ENCODE peak calls at places on chromosomes 12 and 14, in four cellular contexts. G, O, P and Y are unnamed samples.

GRCh38 chr14:51337520-51337919 is 97.5 kb downstream of the TMX1 start:
- DNase-seq in P (no peak), G (no peak), O (peak; percentile 66), Y (no peak)

GRCh38 chr12:120573560-120573959 is 7.6 kb downstream of the POP5 start:
- DNase-seq in G (no peak), P (no peak), O (no peak), Y (no peak)

GRCh38 chr12:111435661-111436201 is 30.0 kb downstream of the SH2B3 start:
- DNase-seq in P (no peak), O (no peak), G (no peak), Y (no peak)

GRCh38 chr12:68587448-68587873 is 23.2 kb upstream of the RAP1B start:
- DNase-seq in G (no peak), P (no peak), O (no peak), Y (no peak)

GRCh38 chr14:45810152-45810872 is 557.3 kb upstream of the MIS18BP1 start:
- DNase-seq in G (no peak), O (no peak), P (no peak), Y (no peak)

GRCh38 chr12:27331299-27331926 is 1.2 kb upstream of the BMAL2 start:
- DNase-seq in P (no peak), G (peak; percentile 35), O (no peak), Y (peak; percentile 81)

GRCh38 chr12:112408621-112409020 is 784 bp downstream of the RPL6 start:
- DNase-seq in P (no peak), G (peak; percentile 34), O (no peak), Y (no peak)

GRCh38 chr12:87082756-87083155 is 826.6 kb upstream of the MGAT4C start:
- DNase-seq in G (no peak), P (no peak), O (no peak), Y (no peak)

GRCh38 chr14:44910826-44911225 is 50.9 kb downstream of the KLHL28 start:
- DNase-seq in P (no peak), G (no peak), O (no peak), Y (no peak)

GRCh38 chr14:103879570-103880333 is 32.4 kb upstream of the PPP1R13B start:
- DNase-seq in G (peak; percentile 17), O (peak; percentile 66), P (no peak), Y (no peak)

GRCh38 chr14:20604291-20604690 is 13.1 kb upstream of the RNASE12 start:
- DNase-seq in O (no peak), G (no peak), P (no peak), Y (no peak)

GRCh38 chr12:109053382-109054123 is 1.2 kb downstream of the USP30 start:
- DNase-seq in G (peak; percentile 29), P (no peak), O (no peak), Y (no peak)

GRCh38 chr12:26680724-26681455 is 152.1 kb downstream of the ITPR2 start:
- DNase-seq in O (no peak), G (no peak), P (no peak), Y (no peak)

GRCh38 chr12:57616383-57617101 is 5.3 kb downstream of the ARHGEF25 start:
- DNase-seq in G (no peak), P (no peak), O (no peak), Y (no peak)

GRCh38 chr12:112677050-112677765 is 114.3 kb upstream of the RPH3A start:
- DNase-seq in O (no peak), G (no peak), P (no peak), Y (no peak)

GRCh38 chr12:50507930-50508329 is 3.1 kb downstream of the DIP2B start:
- DNase-seq in O (no peak), G (no peak), P (no peak), Y (no peak)

GRCh38 chr14:41570415-41571155 is 36.1 kb upstream of the LRFN5 start:
- DNase-seq in O (no peak), P (no peak), G (no peak), Y (no peak)

GRCh38 chr12:32366704-32367103 is 32.7 kb upstream of the FGD4 start:
- DNase-seq in P (no peak), O (no peak), G (no peak), Y (no peak)

GRCh38 chr12:12511895-12512674 is 50.6 kb downstream of the DUSP16 start:
- DNase-seq in O (no peak), P (no peak), G (no peak), Y (no peak)

GRCh38 chr12:54723653-54724256 is 75.6 kb upstream of the DCD start:
- DNase-seq in P (no peak), G (peak; percentile 22), O (no peak), Y (no peak)

GRCh38 chr14:30142216-30142615 is 214.6 kb upstream of the PRKD1 start:
- DNase-seq in G (no peak), P (no peak), O (no peak), Y (no peak)

GRCh38 chr12:79307340-79307739 is 383.4 kb downstream of the PAWR start:
- DNase-seq in G (no peak), P (no peak), O (no peak), Y (no peak)

GRCh38 chr12:89160716-89161123 is 191.6 kb downstream of the DUSP6 start:
- DNase-seq in P (peak; percentile 43), O (no peak), G (no peak), Y (no peak)

GRCh38 chr12:123995023-123995422 is 22.0 kb downstream of the ZNF664 start:
- DNase-seq in G (no peak), P (no peak), O (no peak), Y (no peak)

GRCh38 chr12:110270125-110270962 is 10.7 kb upstream of the ATP2A2 start:
- DNase-seq in P (peak; percentile 55), G (peak; percentile 81), O (no peak), Y (no peak)

GRCh38 chr14:100306256-100306505 is at the start of gene SLC25A29:
- DNase-seq in O (no peak), G (no peak), P (no peak), Y (no peak)

GRCh38 chr14:71321556-71322315 is 414.5 kb downstream of the PCNX1 start:
- DNase-seq in O (no peak), P (no peak), G (no peak), Y (no peak)
- TF ChIP-seq POLR2A in O (peak; percentile 1), P (no peak), G (no peak), Y (no peak)

GRCh38 chr12:48997719-48998496 is 1.3 kb downstream of the DDN start:
- DNase-seq in P (no peak), O (no peak), G (peak; percentile 79), Y (no peak)

GRCh38 chr12:48999371-49000131 is at the start of gene DDN:
- DNase-seq in G (peak; percentile 70), P (no peak), O (no peak), Y (no peak)

GRCh38 chr12:48996794-48997718 is 2.1 kb downstream of the DDN start:
- DNase-seq in P (peak; percentile 78), G (peak; percentile 85), O (peak; percentile 77), Y (no peak)

GRCh38 chr12:49000346-49000745 is 1.2 kb upstream of the DDN start:
- DNase-seq in P (no peak), G (no peak), O (no peak), Y (no peak)

GRCh38 chr12:48998497-48999353 is 450 bp downstream of the DDN start:
- DNase-seq in G (no peak), O (no peak), P (no peak), Y (no peak)
- TF ChIP-seq POLR2A in G (no peak), O (no peak), P (no peak), Y (no peak)

DNA sequence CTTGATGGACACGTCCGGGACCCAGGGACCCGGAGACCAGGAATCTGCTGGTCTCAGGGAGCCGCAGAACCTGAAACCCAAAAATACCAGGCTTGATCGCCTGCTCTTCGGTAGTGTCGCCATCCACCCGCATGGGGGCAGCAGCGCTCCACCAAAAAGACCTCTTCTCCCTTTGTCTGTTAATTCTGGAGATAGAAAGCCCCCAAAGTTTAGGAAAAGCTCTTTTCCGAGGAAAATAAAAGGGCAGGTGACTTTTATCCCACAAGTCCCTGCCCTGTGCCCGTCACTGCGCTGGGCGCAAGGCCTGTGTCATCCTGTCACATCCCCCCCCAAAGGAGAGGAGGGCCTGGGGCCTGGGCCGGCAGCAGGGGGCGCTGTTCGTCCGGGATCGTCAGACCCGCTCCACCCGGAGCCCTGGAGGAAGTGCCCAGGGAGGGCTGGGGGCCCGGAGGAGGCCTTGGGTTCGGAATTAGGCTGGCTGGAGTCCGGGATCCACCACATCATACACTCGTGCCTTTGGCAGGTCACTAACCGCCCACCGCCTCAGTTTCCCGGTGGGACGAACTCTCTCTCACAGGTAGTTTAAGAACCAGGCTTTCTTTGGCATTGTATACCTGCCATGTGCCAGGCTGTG is 31.9 kb downstream of the DAD1 start:
- DNase-seq in O (peak; percentile 82), G (peak; percentile 88), P (peak; percentile 82), Y (peak; percentile 63)
- TF ChIP-seq POLR2A in O (no peak), G (no peak), P (peak; percentile 22), Y (no peak)

GRCh38 chr12:116434155-116435065 is 124.8 kb upstream of the MAP1LC3B2 start:
- DNase-seq in O (peak; percentile 80), G (peak; percentile 38), P (peak; percentile 74), Y (peak; percentile 83)
- TF ChIP-seq POLR2A in O (no peak), G (no peak), P (no peak), Y (no peak)

GRCh38 chr14:65195042-65195719 is 92.9 kb upstream of the MAX start:
- DNase-seq in P (no peak), O (no peak), G (no peak), Y (no peak)
- TF ChIP-seq POLR2A in P (no peak), O (no peak), G (no peak), Y (no peak)